ENCODE peak calls at places on chromosomes 3 and 15, in four cellular contexts. B, V, A and N are unnamed samples.

GRCh38 chr3:48407542-48408099 is 22.3 kb downstream of the PLXNB1 start:
- DNase-seq in A (no peak), B (no peak), V (no peak), N (no peak)

GRCh38 chr15:73704869-73705645 is 20.9 kb downstream of the CD276 start:
- DNase-seq in A (peak), B (peak), V (no peak), N (peak)

GRCh38 chr3:108001457-108001856 is 89.4 kb downstream of the CD47 start:
- DNase-seq in V (no peak), B (no peak), A (no peak), N (no peak)

GRCh38 chr3:195366200-195366910 is 76.5 kb downstream of the ACAP2 start:
- DNase-seq in A (no peak), B (no peak), V (no peak), N (no peak)

GRCh38 chr3:39327746-39328349 is 1.7 kb upstream of the CCR8 start:
- DNase-seq in V (peak), B (no peak), A (no peak), N (no peak)

GRCh38 chr15:97350813-97351212 is 609.7 kb upstream of the ARRDC4 start:
- DNase-seq in A (no peak), B (no peak), V (no peak), N (no peak)

GRCh38 chr15:96324192-96324895 is 6.2 kb upstream of the NR2F2 start:
- DNase-seq in V (no peak), B (no peak), A (no peak), N (no peak)

GRCh38 chr3:81425198-81425868 is 336.1 kb downstream of the GBE1 start:
- DNase-seq in V (no peak), A (no peak), B (no peak), N (no peak)

GRCh38 chr3:45055411-45056143 is 29.5 kb downstream of the CLEC3B start:
- DNase-seq in B (peak), A (no peak), V (no peak), N (no peak)

GRCh38 chr15:72936691-72937679 is 115.3 kb upstream of the NEO1 start:
- DNase-seq in A (no peak), V (no peak), B (no peak), N (no peak)

GRCh38 chr3:37885831-37886230 is 24.2 kb downstream of the CTDSPL start:
- DNase-seq in B (no peak), A (no peak), V (no peak), N (no peak)

GRCh38 chr3:37890522-37890921 is 28.8 kb downstream of the CTDSPL start:
- DNase-seq in B (no peak), A (no peak), V (no peak), N (no peak)

GRCh38 chr3:37886395-37886794 is 24.7 kb downstream of the CTDSPL start:
- DNase-seq in A (no peak), B (no peak), V (no peak), N (no peak)

GRCh38 chr3:37887062-37887461 is 25.4 kb downstream of the CTDSPL start:
- DNase-seq in V (no peak), A (no peak), B (no peak), N (no peak)

DNA sequence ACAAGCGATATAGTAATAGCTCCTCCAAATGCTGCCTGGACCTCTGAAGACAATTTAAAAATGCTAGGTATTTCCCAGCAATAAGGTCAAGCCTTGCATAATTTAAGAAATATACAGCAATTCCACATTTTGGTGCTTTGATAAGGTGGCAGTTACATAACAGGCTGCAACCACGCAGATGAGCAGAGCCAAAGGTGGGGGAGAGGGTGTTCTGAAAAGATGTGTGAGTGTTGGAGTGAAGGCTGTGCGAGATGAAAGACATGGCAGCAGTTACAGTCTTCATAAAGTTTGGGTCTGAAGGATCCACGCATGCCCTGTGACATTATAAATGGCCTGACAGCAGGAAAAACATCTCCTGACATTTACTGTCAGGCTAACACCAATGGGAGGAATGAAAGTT is 26.1 kb downstream of the CTDSPL start:
- DNase-seq in A (no peak), B (no peak), V (no peak), N (no peak)
- TF ChIP-seq SPI1 in A (no peak), B (no peak), V (no peak), N (no peak)

GRCh38 chr3:36521007-36521379 is 140.7 kb downstream of the STAC start:
- DNase-seq in A (no peak), V (no peak), B (no peak), N (no peak)

GRCh38 chr3:36524560-36524959 is 144.3 kb downstream of the STAC start:
- DNase-seq in A (no peak), V (no peak), B (no peak), N (no peak)

GRCh38 chr3:36520241-36521006 is 140.1 kb downstream of the STAC start:
- DNase-seq in V (no peak), B (no peak), A (no peak), N (no peak)

DNA sequence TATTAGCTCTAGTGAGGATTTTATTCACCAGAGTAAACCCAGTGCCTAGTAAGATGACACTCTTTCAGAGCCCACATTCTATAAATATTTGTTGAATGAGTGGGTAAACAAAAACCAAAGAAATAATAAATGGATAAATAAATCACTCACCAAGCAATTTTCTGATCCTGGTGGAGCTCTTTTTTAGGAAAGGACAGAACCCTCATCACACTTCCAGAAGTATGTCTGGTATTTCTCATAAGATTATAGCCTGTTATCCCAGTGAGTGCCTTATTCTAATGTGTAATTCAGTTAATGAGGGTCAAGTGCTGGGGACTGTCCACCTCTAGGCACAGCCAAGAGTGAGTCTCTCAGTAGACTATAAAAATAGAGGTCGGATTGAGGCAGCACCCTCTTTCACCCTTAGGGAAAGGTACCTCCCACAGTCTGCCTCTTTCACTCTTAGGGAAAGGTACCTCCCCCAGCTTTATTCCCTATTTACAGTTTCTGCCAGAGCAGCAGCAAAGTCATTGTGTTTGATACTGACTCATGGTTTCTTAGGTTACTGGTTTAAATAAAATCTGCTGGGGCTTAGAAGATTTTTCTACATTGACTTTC is 144.9 kb downstream of the STAC start:
- DNase-seq in B (no peak), A (no peak), V (no peak), N (no peak)
- TF ChIP-seq SPI1 in B (no peak), A (no peak), V (no peak), N (no peak)

GRCh38 chr3:174243194-174243593 is 615.9 kb upstream of the NAALADL2 start:
- DNase-seq in B (no peak), V (no peak), A (no peak), N (no peak)
- TF ChIP-seq SPI1 in B (no peak), V (no peak), A (no peak), N (no peak)

DNA sequence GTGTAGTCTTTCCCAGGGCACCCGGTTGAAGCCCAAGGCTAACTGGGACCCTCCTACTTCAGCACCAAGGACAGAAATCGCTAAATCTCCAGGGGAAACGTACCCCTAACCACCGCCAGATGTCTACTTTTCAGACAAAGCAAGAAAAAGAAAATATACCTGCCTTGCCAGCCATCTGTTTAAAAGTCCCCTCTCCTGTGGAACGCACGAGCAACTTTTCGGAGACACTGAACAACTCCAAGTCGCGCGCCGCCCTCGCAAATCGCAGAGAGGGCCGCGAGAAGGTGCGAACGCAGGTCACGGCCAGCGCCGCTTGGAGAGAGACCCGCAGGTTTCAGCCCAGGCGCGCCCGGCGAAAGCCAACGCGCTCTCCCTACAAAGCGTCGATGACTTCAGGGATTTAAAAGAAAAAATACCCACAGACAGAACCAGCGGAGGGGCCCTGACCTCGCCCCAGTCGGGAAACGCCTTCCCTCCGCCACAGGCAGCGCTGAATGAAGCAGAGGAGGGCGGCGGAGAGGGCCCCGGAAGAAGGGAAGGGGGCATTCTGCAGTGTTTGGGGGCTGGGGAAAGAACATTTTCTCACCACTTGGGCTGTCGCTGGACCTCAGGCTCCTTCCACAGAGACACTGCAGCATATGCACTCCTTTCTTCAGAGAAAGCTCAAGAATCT is 213.1 kb downstream of the FGF12 start:
- DNase-seq in B (peak), A (no peak), V (no peak), N (no peak)
- TF ChIP-seq SPI1 in B (no peak), A (no peak), V (no peak), N (no peak)

DNA sequence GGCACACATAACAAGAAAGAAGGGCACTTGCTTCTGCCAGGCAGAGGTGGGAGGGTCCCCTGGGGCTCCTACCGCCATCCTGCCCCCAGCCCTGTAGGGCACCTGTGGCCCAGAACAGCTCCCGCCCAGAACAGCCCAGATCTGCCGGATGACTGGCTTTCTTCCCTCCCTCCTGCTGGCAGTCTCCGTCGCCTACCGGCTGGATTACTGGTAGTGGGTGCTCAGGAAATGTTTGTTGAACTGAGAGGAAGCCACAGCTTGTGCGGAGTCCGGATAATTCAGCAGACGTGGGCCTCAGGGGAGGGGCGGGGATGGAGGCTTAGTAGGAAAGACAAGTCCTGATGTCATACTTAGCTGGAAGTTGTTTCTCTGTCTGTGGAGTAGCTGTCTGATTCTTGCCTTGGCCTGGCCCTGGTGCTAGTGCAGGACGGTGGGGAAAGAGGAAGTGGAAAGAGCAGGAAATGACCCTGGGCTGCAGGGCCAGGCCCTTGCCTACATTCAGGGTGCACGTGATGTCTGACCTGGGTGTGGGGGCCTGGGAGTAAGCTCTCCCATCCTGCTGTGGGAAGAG is 6.7 kb downstream of the CCDC9B start:
- DNase-seq in V (no peak), A (peak), B (no peak), N (no peak)
- TF ChIP-seq SPI1 in V (peak), A (peak), B (peak), N (peak)

DNA sequence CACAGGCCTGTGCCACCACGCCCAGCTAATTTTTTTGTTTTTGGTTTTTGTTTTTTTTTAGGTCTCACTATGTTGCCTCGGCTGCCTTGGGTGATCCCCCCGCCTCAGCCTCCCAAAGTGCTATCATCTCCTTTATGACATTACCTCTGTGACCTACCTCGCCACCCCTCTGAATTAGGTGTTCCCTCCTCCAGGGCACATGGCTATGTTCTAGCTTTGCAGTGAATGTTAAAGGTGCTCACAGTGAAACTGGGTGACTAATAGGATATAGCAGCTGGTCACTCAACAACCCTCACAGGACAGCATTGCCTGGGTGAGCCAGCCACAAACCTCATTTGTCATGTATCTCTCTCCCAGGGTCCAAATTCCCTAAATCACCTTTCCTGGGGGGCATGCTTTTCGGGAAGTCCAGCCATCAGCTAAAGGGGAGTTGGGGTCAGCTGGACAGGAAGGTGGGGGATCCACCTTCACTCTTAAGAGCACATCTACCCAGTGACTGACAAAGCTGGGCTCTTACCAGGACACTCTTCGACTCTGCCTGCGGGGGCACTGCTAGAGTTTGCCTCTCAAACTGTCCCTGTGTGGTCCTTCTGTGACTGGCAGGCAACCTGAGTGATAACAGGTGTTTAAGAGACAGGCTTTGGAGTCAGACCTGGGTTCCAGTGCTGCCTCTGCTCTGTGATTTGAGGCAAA is 1.6 kb upstream of the TTLL3 start:
- DNase-seq in A (no peak), B (peak), V (no peak), N (peak)
- TF ChIP-seq SPI1 in A (no peak), B (no peak), V (no peak), N (no peak)